ENCODE peak calls at places on chromosome 3, in five cellular contexts. B, Z, U, K and I are unnamed samples.

GRCh38 chr3:109373933-109374332 is 36.6 kb upstream of the DPPA4 start:
- DNase-seq in B (no peak), Z (no peak), U (no peak), K (no peak), I (no peak)

GRCh38 chr3:177470200-177470941 is 273.1 kb upstream of the TBL1XR1 start:
- DNase-seq in B (no peak), Z (no peak), U (no peak), K (no peak), I (peak)

GRCh38 chr3:3110749-3111361 is 681 bp upstream of the IL5RA start:
- DNase-seq in B (no peak), Z (no peak), U (no peak), K (no peak), I (no peak)

GRCh38 chr3:10505050-10505790 is at the start of gene ATP2B2:
- DNase-seq in B (no peak), Z (no peak), U (peak), K (no peak), I (no peak)

GRCh38 chr3:193548406-193548805 is 6.3 kb downstream of the ATP13A4 start:
- DNase-seq in B (no peak), Z (no peak), U (no peak), K (no peak), I (no peak)

GRCh38 chr3:168284728-168285127 is 189.0 kb upstream of the GOLIM4 start:
- DNase-seq in B (no peak), Z (no peak), U (no peak), K (no peak), I (peak)

GRCh38 chr3:196995646-196996355 is 27.2 kb upstream of the PIGZ start:
- DNase-seq in B (no peak), Z (no peak), U (no peak), K (no peak), I (no peak)

GRCh38 chr3:50269977-50270413 is 1.0 kb downstream of the SEMA3B start:
- DNase-seq in B (peak), Z (no peak), U (peak), K (no peak), I (peak)

GRCh38 chr3:165194477-165195135 is 1.6 kb downstream of the SLITRK3 start:
- DNase-seq in B (no peak), Z (no peak), U (no peak), K (no peak), I (no peak)

GRCh38 chr3:76383781-76384180 is 598.4 kb upstream of the ZNF717 start:
- DNase-seq in B (no peak), Z (no peak), U (no peak), K (no peak), I (no peak)

GRCh38 chr3:8702560-8702959 is 31.0 kb upstream of the CAV3 start:
- DNase-seq in B (no peak), Z (no peak), U (no peak), K (no peak), I (no peak)

GRCh38 chr3:29822051-29822450 is 541.2 kb downstream of the RBMS3 start:
- DNase-seq in B (no peak), Z (no peak), U (peak), K (no peak), I (peak)

GRCh38 chr3:36891651-36892268 is 53.1 kb downstream of the TRANK1 start:
- DNase-seq in B (no peak), Z (no peak), U (no peak), K (no peak), I (no peak)

GRCh38 chr3:104411760-104412159 is 954.9 kb upstream of the ALCAM start:
- DNase-seq in B (no peak), Z (no peak), U (peak), K (no peak), I (peak)

GRCh38 chr3:72722930-72723726 is 125.1 kb downstream of the SHQ1 start:
- DNase-seq in B (peak), Z (no peak), U (peak), K (no peak), I (peak)

GRCh38 chr3:13013994-13014754 is 59.1 kb downstream of the IQSEC1 start:
- DNase-seq in B (no peak), Z (peak), U (no peak), K (peak), I (no peak)

GRCh38 chr3:15708882-15709677 is 88.7 kb downstream of the ANKRD28 start:
- DNase-seq in B (no peak), Z (no peak), U (peak), K (no peak), I (no peak)

GRCh38 chr3:194036842-194037241 is 99.1 kb upstream of the HES1 start:
- DNase-seq in B (no peak), Z (no peak), U (no peak), K (no peak), I (no peak)

GRCh38 chr3:174440350-174440716 is 418.8 kb upstream of the NAALADL2 start:
- DNase-seq in B (no peak), Z (no peak), U (peak), K (no peak), I (peak)

GRCh38 chr3:42226470-42227425 is 39.2 kb downstream of the CCK start:
- DNase-seq in B (no peak), Z (no peak), U (peak), K (no peak), I (no peak)

GRCh38 chr3:50615190-50615589 is 1.8 kb upstream of the MAPKAPK3 start:
- DNase-seq in B (no peak), Z (no peak), U (no peak), K (no peak), I (no peak)

GRCh38 chr3:194206375-194206774 is 70.4 kb downstream of the HES1 start:
- DNase-seq in B (peak), Z (no peak), U (peak), K (no peak), I (no peak)

GRCh38 chr3:14148041-14148985 is 23.5 kb downstream of the TMEM43 start:
- DNase-seq in B (peak), Z (no peak), U (no peak), K (no peak), I (no peak)

GRCh38 chr3:151686257-151686656 is 47.5 kb upstream of the AADACL2 start:
- DNase-seq in B (no peak), Z (no peak), U (no peak), K (no peak), I (peak)